ENCODE peak calls at places on chromosome 19, in four cellular contexts. D is HL-60, L is K562, Y is transverse colon. U is an unnamed sample.

GRCh38 chr19:49343127-49343526 is 7.9 kb downstream of the CD37 start:
- DNase-seq in Y (peak), D (no peak), L (no peak), U (no peak)

GRCh38 chr19:389246-389934 is 19.6 kb downstream of the C2CD4C start:
- DNase-seq in Y (no peak), L (no peak), D (no peak), U (no peak)

GRCh38 chr19:42150940-42151339 is 18.7 kb upstream of the POU2F2 start:
- DNase-seq in D (no peak), L (no peak), Y (no peak), U (no peak)

GRCh38 chr19:42334697-42335373 is 9.4 kb downstream of the MEGF8 start:
- DNase-seq in L (no peak), Y (no peak), D (no peak), U (no peak)

GRCh38 chr19:51359294-51359693 is 6.9 kb downstream of the ETFB start:
- DNase-seq in D (no peak), L (no peak), Y (no peak), U (no peak)

GRCh38 chr19:6853868-6854267 is 33.5 kb upstream of the ADGRE1 start:
- DNase-seq in D (no peak), L (no peak), Y (no peak), U (no peak)

GRCh38 chr19:40799558-40800338 is 757 bp downstream of the EGLN2 start:
- DNase-seq in Y (no peak), L (peak), D (no peak), U (peak)

GRCh38 chr19:40133491-40133890 is 42.7 kb upstream of the ZNF780A start:
- DNase-seq in Y (no peak), L (no peak), D (no peak), U (no peak)

GRCh38 chr19:29671393-29672076 is 6.3 kb downstream of the PLEKHF1 start:
- DNase-seq in Y (peak), D (peak), L (peak), U (peak)

GRCh38 chr19:2282062-2282861 is at the start of gene PEAK3:
- DNase-seq in D (no peak), Y (peak), L (peak), U (peak)

GRCh38 chr19:821976-822773 is 420 bp upstream of the PLPPR3 start:
- DNase-seq in D (peak), Y (no peak), L (peak), U (no peak)

GRCh38 chr19:49489601-49490167 is 2.3 kb downstream of the RPL13A start:
- DNase-seq in D (no peak), L (peak), Y (no peak), U (no peak)

GRCh38 chr19:58477130-58477529 is 978 bp downstream of the ZNF446 start:
- DNase-seq in D (no peak), L (no peak), Y (no peak), U (no peak)

GRCh38 chr19:48111280-48111679 is 663 bp upstream of the PLA2G4C start:
- DNase-seq in L (no peak), D (no peak), Y (no peak), U (no peak)
- TF ChIP-seq POLR2AphosphoS5 in L (no peak), D (no peak), Y (no peak), U (no peak)

DNA sequence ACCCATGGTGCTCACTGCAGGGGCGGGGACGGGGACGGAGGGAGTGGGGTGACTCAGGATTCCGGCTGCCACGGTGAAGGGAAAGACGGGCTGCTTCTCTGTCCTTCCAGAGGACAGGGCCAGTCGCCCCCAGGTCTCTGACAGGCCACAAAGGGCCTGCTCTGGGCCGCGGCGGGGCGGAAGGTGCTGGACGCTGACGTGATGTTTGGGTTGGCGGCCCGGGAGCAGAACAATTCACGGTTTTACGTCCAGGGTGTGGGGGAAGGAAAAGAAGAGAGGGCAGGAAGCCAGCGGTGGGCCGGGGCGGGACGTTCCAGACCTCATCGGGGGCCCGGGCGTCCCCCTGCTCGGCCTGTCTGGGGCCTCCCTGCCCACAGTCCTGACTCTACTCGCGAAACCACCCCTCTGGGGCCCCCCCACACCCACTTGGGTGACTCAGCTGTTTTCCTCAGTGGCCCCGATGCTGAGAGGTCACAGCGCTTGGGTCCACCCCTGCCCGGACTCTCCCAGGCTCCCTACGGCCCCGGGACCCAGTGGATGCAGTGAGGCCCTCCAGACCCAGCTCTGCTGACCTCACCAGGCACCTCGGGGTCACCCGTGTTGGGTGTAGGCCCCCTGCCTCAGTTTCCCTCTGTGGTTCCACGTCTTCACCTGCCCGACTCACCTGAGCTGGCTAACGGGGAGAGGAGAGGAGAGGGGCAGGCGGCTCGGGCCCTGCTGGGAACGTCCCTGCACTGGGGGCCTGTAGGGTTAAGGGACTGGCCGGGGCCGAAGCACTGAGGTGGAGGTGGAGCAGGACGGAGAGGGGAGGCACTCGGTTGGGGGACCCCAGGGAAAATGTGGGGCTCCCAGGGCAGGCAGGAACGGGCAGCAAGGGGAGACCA is 29.2 kb downstream of the PIP5K1C start:
- DNase-seq in D (no peak), Y (peak), L (peak), U (peak)
- TF ChIP-seq POLR2AphosphoS5 in D (no peak), Y (no peak), L (no peak), U (peak)

GRCh38 chr19:33703438-33703750 is 81.6 kb downstream of the CHST8 start:
- DNase-seq in L (no peak), Y (no peak), D (no peak), U (no peak)

GRCh38 chr19:33703821-33704220 is 82.1 kb downstream of the CHST8 start:
- DNase-seq in Y (no peak), D (no peak), L (no peak), U (no peak)

GRCh38 chr19:33700408-33700757 is 78.6 kb downstream of the CHST8 start:
- DNase-seq in Y (no peak), L (no peak), D (no peak), U (no peak)

GRCh38 chr19:33704271-33704670 is 82.5 kb downstream of the CHST8 start:
- DNase-seq in Y (no peak), D (no peak), L (no peak), U (no peak)

DNA sequence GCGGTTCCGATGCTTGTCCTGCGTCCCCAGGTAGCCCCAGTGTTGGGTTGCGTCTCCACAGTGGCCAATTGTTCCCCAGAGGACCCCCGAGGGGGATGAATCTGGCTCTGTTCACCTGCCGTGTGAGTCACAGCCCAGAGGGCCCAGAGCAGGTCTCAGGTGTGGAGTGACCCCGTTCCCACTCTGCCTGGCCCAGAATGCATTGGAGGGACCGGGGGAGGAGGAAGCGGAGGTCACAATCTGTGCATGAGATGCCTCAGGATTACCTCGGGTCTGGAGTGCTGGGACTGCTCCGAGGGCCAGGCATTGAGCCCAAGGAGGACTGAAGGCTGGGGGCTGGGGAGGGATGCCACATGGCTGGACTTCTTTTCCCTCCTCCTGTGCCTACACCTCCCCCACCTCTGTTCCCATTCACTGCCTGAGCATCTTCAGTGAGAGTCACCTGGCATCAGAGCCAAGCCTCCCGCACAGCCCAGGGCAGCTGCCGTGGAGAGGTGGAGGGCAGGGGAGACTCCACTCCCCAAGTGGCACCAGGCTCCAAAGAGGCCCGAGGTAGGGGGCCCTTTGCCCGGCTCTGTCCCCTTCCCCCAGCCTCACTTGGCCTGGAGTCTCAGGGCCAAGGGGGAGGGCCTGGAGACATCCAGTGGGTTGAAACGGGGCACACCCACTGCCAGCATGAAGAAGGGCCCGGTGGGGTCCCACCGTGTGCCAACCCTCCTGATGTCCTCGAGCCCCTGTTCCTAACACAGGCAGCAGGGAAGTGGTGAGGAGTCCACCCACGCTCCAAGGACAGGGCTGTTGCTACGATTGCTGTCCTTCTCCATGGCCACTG is 81.1 kb downstream of the CHST8 start:
- DNase-seq in Y (no peak), D (no peak), L (no peak), U (no peak)
- TF ChIP-seq POLR2AphosphoS5 in Y (no peak), D (no peak), L (no peak), U (no peak)

DNA sequence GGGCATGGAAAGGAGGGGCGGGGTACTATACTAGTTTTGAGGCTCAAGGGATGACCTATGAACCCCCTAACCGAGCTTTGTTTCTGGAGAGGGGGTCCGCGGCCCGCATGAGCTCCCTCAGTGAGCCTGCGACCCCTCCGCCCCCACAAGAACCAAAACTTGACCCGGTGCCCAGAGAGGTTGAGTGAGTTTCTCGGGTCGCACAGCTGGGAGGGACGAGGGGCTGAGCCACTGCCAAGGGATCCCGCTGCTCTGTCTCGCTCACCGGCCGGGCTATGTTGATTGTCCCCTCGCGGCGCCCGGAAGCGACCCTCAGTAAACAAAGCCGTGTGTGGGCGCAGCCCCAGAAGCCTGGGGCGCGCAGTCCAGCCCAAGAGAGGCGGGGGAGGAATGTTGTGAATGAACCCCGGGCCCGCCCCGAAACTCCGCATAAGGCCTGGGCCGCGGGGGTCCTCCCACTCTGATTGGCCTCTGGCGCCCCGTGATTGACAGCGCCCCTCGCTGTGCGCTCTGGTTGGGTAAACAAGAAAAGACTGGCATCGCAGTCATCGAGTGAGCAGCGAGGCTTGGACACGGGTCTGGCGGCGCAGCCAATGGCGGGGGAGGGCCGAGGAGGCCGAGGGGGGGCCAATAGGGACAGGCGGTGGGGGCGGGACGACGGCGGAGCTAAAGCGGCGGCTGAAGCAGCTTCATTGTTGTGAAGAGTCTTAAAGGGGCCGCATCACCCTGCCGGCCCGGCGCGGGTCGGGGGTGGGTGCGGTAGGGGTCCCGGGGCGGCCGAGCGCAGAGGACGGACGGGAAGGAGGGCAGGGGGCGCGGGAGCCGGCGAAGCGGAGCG is at the start of gene ZSWIM4:
- DNase-seq in L (peak), Y (peak), D (peak), U (peak)
- TF ChIP-seq POLR2AphosphoS5 in L (no peak), Y (peak), D (peak), U (peak)

DNA sequence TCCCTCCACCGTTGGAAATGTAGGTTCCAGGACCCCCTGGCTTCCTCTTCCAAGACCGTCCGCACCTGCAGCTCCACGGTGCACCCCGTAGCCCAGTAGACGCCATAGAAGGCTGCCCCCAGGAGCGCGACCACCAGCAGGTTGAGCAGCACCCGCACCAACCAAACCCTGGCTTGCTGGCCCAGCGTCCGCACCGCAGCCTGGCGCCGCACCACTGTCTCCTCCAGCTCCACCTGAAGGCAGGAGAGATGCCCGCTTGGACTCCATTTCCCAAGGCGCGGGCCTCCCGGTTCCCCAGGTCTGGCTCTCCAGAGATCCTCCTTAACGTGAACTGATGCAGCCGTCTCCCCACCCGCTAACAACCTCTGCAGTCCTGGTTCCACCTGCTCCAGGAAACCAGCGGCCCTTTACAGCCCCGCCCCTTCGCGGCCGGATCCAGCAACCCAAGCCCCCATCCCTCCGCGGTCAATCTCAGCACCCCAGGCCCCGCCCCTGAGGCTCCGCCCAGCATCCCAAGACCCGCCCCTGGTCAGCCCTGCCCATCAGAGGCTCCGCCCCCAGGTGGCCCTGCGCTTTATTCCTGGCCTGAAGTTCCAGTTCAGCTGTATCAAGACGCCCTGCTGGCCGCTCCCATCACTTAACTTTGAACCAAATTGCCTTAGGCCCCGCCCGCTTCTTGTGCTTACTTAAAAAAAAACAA is 5.0 kb upstream of the LENG1 start:
- DNase-seq in L (peak), D (no peak), Y (peak), U (peak)
- TF ChIP-seq POLR2AphosphoS5 in L (no peak), D (no peak), Y (peak), U (no peak)